ENCODE peak calls at places on chromosomes 3 and 15, in ten cellular contexts. X is fibroblast of pulmonary artery; M is GM12891; O is hepatocyte; W is suprapubic skin; J is cardiac fibroblast; B is AG09309; Z is amniotic epithelial cell; L is activated CD4-positive, alpha-beta T cell treated with anti-CD3 and anti-CD28 coated beads for 24 hours; V is NCI-H1417 treated with DMSO at 0.1 percent for 48 hours. H is an unnamed sample.

GRCh38 chr3:124381565-124382333 is 348.5 kb upstream of the UMPS start:
- DNase-seq in X (no peak), M (no peak), O (no peak), W (no peak), J (peak; percentile 31), B (no peak), Z (no peak), L (no peak), V (no peak), H (no peak)

GRCh38 chr15:79427781-79428598 is 4.1 kb upstream of the MINAR1 start:
- DNase-seq in X (no peak), M (no peak), O (no peak), W (no peak), J (no peak), B (no peak), Z (no peak), L (no peak), V (no peak), H (no peak)

GRCh38 chr15:52284164-52284563 is 11.4 kb downstream of the MYO5C start:
- DNase-seq in X (peak; percentile 15), M (no peak), O (no peak), W (no peak), J (peak; percentile 57), B (no peak), Z (peak; percentile 50), L (no peak), V (no peak), H (peak; percentile 45)

GRCh38 chr15:95368211-95368610 is 962.3 kb upstream of the NR2F2 start:
- DNase-seq in X (peak; percentile 40), M (no peak), O (no peak), W (no peak), J (peak; percentile 45), B (no peak), Z (no peak), L (no peak), V (no peak), H (no peak)

GRCh38 chr15:96352594-96353377 is 22.3 kb downstream of the NR2F2 start:
- DNase-seq in X (peak; percentile 46), M (no peak), O (no peak), W (no peak), J (peak; percentile 70), B (no peak), Z (no peak), L (no peak), V (no peak), H (no peak)

GRCh38 chr3:150242220-150242938 is 165.7 kb upstream of the TSC22D2 start:
- DNase-seq in X (no peak), M (no peak), O (no peak), W (no peak), J (no peak), B (no peak), Z (no peak), L (no peak), V (no peak), H (no peak)

GRCh38 chr3:4392992-4393391 is 74.1 kb downstream of the SUMF1 start:
- DNase-seq in X (no peak), M (no peak), O (no peak), W (no peak), J (no peak), B (no peak), Z (no peak), L (no peak), V (no peak), H (no peak)

GRCh38 chr3:28646435-28646834 is 297.8 kb upstream of the AZI2 start:
- DNase-seq in X (no peak), M (no peak), O (no peak), W (no peak), J (no peak), B (no peak), Z (no peak), L (no peak), V (no peak), H (no peak)

GRCh38 chr3:165279471-165279870 is 83.3 kb upstream of the SLITRK3 start:
- DNase-seq in X (no peak), M (no peak), O (no peak), W (no peak), J (no peak), B (no peak), Z (no peak), L (no peak), V (no peak), H (no peak)

GRCh38 chr3:9903238-9903624 is 583 bp downstream of the IL17RE start:
- DNase-seq in X (no peak), M (no peak), O (no peak), W (no peak), J (peak; percentile 44), B (no peak), Z (no peak), L (no peak), V (no peak), H (peak; percentile 50)

GRCh38 chr3:17642474-17642873 is 100.0 kb downstream of the TBC1D5 start:
- DNase-seq in X (no peak), M (no peak), O (no peak), W (no peak), J (no peak), B (no peak), Z (peak; percentile 76), L (no peak), V (no peak), H (no peak)

GRCh38 chr3:141275973-141276372 is 44.3 kb downstream of the PXYLP1 start:
- DNase-seq in X (peak; percentile 67), M (no peak), O (peak; percentile 46), W (no peak), J (peak; percentile 75), B (no peak), Z (peak; percentile 95), L (no peak), V (no peak), H (no peak)

GRCh38 chr3:61946925-61947324 is 385.6 kb downstream of the PTPRG start:
- DNase-seq in X (no peak), M (no peak), O (no peak), W (no peak), J (no peak), B (no peak), Z (no peak), L (no peak), V (no peak), H (no peak)

GRCh38 chr15:76330281-76330680 is 6.3 kb upstream of the ISL2 start:
- DNase-seq in X (peak; percentile 71), M (no peak), O (no peak), W (no peak), J (peak; percentile 68), B (no peak), Z (peak; percentile 54), L (no peak), V (no peak), H (peak; percentile 81)

GRCh38 chr3:27171113-27171512 is 198.1 kb downstream of the NEK10 start:
- DNase-seq in X (no peak), M (no peak), O (no peak), W (no peak), J (no peak), B (no peak), Z (no peak), L (no peak), V (no peak), H (no peak)

GRCh38 chr3:128254967-128255366 is 101.7 kb downstream of the EEFSEC start:
- DNase-seq in X (no peak), M (no peak), O (no peak), W (no peak), J (no peak), B (no peak), Z (no peak), L (no peak), V (no peak), H (no peak)

GRCh38 chr3:30476373-30477082 is 129.9 kb upstream of the TGFBR2 start:
- DNase-seq in X (peak; percentile 65), M (no peak), O (no peak), W (no peak), J (peak; percentile 85), B (no peak), Z (peak; percentile 95), L (no peak), V (no peak), H (no peak)

GRCh38 chr3:159416854-159417253 is 571.8 kb upstream of the IL12A start:
- DNase-seq in X (peak; percentile 15), M (no peak), O (no peak), W (no peak), J (peak; percentile 20), B (no peak), Z (no peak), L (no peak), V (no peak), H (no peak)

GRCh38 chr15:35325374-35325941 is 220.5 kb downstream of the DPH6 start:
- DNase-seq in X (no peak), M (no peak), O (no peak), W (no peak), J (no peak), B (no peak), Z (no peak), L (no peak), V (no peak), H (no peak)

GRCh38 chr3:45986303-45986982 is 9.2 kb downstream of the FYCO1 start:
- DNase-seq in X (peak; percentile 71), M (no peak), O (peak; percentile 69), W (no peak), J (peak; percentile 71), B (peak; percentile 46), Z (peak; percentile 84), L (no peak), V (no peak), H (peak; percentile 82)

GRCh38 chr3:58191361-58191991 is 19.3 kb downstream of the DNASE1L3 start:
- DNase-seq in X (no peak), M (no peak), O (no peak), W (no peak), J (no peak), B (no peak), Z (no peak), L (no peak), V (no peak), H (no peak)

GRCh38 chr15:92625297-92625980 is 30.1 kb downstream of the FAM174B start:
- DNase-seq in X (peak; percentile 68), M (no peak), O (no peak), W (no peak), J (peak; percentile 53), B (peak; percentile 28), Z (peak; percentile 85), L (no peak), V (no peak), H (no peak)

GRCh38 chr3:127492426-127492825 is 98.1 kb downstream of the TPRA1 start:
- DNase-seq in X (no peak), M (no peak), O (no peak), W (peak; percentile 31), J (no peak), B (no peak), Z (no peak), L (no peak), V (no peak), H (no peak)

GRCh38 chr15:51307811-51308210 is 30.6 kb downstream of the CYP19A1 start:
- DNase-seq in X (peak; percentile 22), M (no peak), O (no peak), W (no peak), J (peak; percentile 23), B (no peak), Z (no peak), L (no peak), V (no peak), H (no peak)

GRCh38 chr15:78195735-78196201 is 38.6 kb downstream of the ACSBG1 start:
- DNase-seq in X (peak; percentile 24), M (peak; percentile 79), O (peak; percentile 67), W (peak; percentile 48), J (peak; percentile 22), B (no peak), Z (no peak), L (peak; percentile 14), V (no peak), H (peak; percentile 40)